ENCODE peak calls at places on chromosome 21, in ten cellular contexts. E, S, P, Z, B, N, O, W, D and F are unnamed samples.

GRCh38 chr21:38343691-38344090 is 86.9 kb downstream of the KCNJ15 start:
- DNase-seq in E (no peak), B (peak; percentile 87), P (peak; percentile 91), D (no peak), Z (no peak), W (peak; percentile 76), N (peak; percentile 24), S (no peak), O (no peak), F (peak; percentile 94)

GRCh38 chr21:32861871-32862270 is 90.3 kb upstream of the PAXBP1 start:
- DNase-seq in O (no peak), W (no peak), P (no peak), E (no peak), N (no peak), S (no peak), D (no peak), B (no peak), Z (no peak), F (no peak)

GRCh38 chr21:34801519-34802132 is 132.8 kb downstream of the CLIC6 start:
- DNase-seq in B (no peak), Z (no peak), D (peak; percentile 55), E (no peak), P (no peak), O (no peak), W (no peak), S (peak; percentile 76), N (no peak), F (peak; percentile 7)

GRCh38 chr21:39430016-39430415 is 15.6 kb downstream of the LCA5L start:
- DNase-seq in P (no peak), O (no peak), D (no peak), N (no peak), S (no peak), E (no peak), Z (no peak), B (no peak), W (no peak), F (no peak)

GRCh38 chr21:36584980-36585940 is 105.3 kb upstream of the CLDN14 start:
- DNase-seq in N (no peak), P (no peak), O (no peak), Z (no peak), W (no peak), S (peak; percentile 33), E (no peak), B (no peak), D (no peak), F (no peak)

GRCh38 chr21:34651642-34652041 is 17.2 kb upstream of the CLIC6 start:
- DNase-seq in S (no peak), W (no peak), E (no peak), D (no peak), P (no peak), B (no peak), N (no peak), Z (no peak), O (no peak), F (no peak)

GRCh38 chr21:41762236-41762635 is 4.6 kb downstream of the RIPK4 start:
- DNase-seq in O (no peak), P (no peak), E (no peak), B (no peak), S (peak; percentile 95), N (no peak), D (no peak), Z (no peak), W (no peak), F (peak; percentile 26)

GRCh38 chr21:20617130-20617529 is 381.1 kb upstream of the NCAM2 start:
- DNase-seq in S (peak; percentile 77), N (no peak), O (no peak), D (no peak), P (peak; percentile 27), B (no peak), E (no peak), W (no peak), Z (no peak), F (no peak)

GRCh38 chr21:39575778-39576177 is 37.0 kb upstream of the B3GALT5 start:
- DNase-seq in W (no peak), D (no peak), N (no peak), O (no peak), P (no peak), E (no peak), S (no peak), Z (no peak), B (no peak), F (no peak)

GRCh38 chr21:36994501-36995189 is 11.9 kb upstream of the RIPPLY3 start:
- DNase-seq in E (no peak), N (no peak), O (no peak), B (no peak), W (no peak), D (no peak), Z (no peak), S (peak; percentile 94), P (no peak), F (peak; percentile 16)

GRCh38 chr21:27582246-27582945 is 615.5 kb upstream of the ADAMTS5 start:
- DNase-seq in B (no peak), O (no peak), W (no peak), P (no peak), S (no peak), E (no peak), N (no peak), D (no peak), Z (no peak), F (no peak)

GRCh38 chr21:31731112-31731801 is 661 bp downstream of the SCAF4 start:
- DNase-seq in P (peak; percentile 40), N (peak; percentile 56), E (peak; percentile 38), S (peak; percentile 62), O (peak; percentile 43), W (peak; percentile 69), Z (no peak), D (peak; percentile 85), B (no peak), F (peak; percentile 44)
- TF ChIP-seq CTCF in P (no peak), N (peak; percentile 9), E (no peak), S (peak; percentile 14), O (peak; percentile 17), W (no peak), Z (no peak), D (no peak), B (no peak), F (no peak)

GRCh38 chr21:45433911-45434644 is 29.1 kb downstream of the COL18A1 start:
- DNase-seq in S (no peak), D (no peak), E (no peak), N (no peak), W (no peak), P (no peak), O (no peak), Z (no peak), B (no peak), F (no peak)

GRCh38 chr21:45436371-45437040 is 31.5 kb downstream of the COL18A1 start:
- DNase-seq in E (no peak), W (no peak), P (no peak), B (no peak), S (no peak), D (no peak), N (no peak), O (no peak), Z (no peak), F (no peak)

GRCh38 chr21:45435405-45435981 is 30.5 kb downstream of the COL18A1 start:
- DNase-seq in D (no peak), S (no peak), P (no peak), E (no peak), B (no peak), W (no peak), N (no peak), Z (no peak), O (no peak), F (no peak)

GRCh38 chr21:45433301-45433700 is 28.3 kb downstream of the COL18A1 start:
- DNase-seq in Z (no peak), S (no peak), P (no peak), W (no peak), N (no peak), E (no peak), D (no peak), B (no peak), O (no peak), F (peak; percentile 84)

GRCh38 chr21:45434645-45435217 is 29.8 kb downstream of the COL18A1 start:
- DNase-seq in N (no peak), B (no peak), E (no peak), W (no peak), S (no peak), Z (no peak), P (no peak), D (no peak), O (no peak), F (no peak)
- H3K27me3 ChIP-seq in N (no peaks in the 10 kb centered on the region), B (no peaks in the 10 kb centered on the region), E (no peaks in the 10 kb centered on the region), W (no peaks in the 10 kb centered on the region), S (no peaks in the 10 kb centered on the region), Z (no peaks in the 10 kb centered on the region), P (no peaks in the 10 kb centered on the region), D (no peaks in the 10 kb centered on the region), O (no peaks in the 10 kb centered on the region), F (no peaks in the 10 kb centered on the region)

DNA sequence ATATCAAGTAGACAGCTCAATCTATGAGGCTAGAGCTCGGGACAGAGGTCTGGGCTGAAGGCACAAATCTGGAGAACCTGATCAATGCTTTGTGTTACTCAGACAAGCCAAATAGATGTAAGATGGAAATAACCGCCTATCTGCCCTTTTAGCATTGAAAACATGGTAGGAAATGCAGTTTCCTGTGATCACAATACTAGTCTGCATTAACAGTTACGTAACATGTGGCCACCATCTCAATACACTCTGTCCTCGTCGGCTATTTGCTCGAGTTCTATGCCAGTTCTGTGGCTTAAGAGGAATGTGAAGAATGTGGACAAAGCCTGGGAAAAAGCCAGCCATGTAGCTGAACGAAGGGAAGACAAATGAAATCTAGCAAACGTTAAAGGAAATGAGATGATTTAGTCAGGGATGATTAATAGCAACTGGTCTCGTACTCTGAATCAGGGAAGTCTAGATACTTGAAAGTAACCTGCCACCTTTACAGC is 73.3 kb downstream of the HSF2BP start:
- DNase-seq in O (peak; percentile 71), E (peak; percentile 49), Z (peak; percentile 48), W (no peak), S (peak; percentile 85), D (no peak), N (no peak), P (peak; percentile 79), B (peak; percentile 91), F (peak; percentile 82)
- H3K27ac ChIP-seq in O (peak overlapping the region; percentile 68), E (peak overlapping the region; percentile 54), Z (peak overlapping the region; percentile 90), W (peak overlapping the region; percentile 71), S (no peak overlapping the region), D (peak overlapping the region; percentile 97), N (peak overlapping the region; percentile 60), P (peak overlapping the region; percentile 63), B (peak overlapping the region; percentile 79), F (peak overlapping the region; percentile 91)

GRCh38 chr21:45542242-45542666 is at the start of gene SLC19A1:
- DNase-seq in S (peak; percentile 66), B (peak; percentile 61), Z (no peak), P (peak; percentile 79), E (peak; percentile 70), N (peak; percentile 77), O (peak; percentile 74), D (peak; percentile 99), W (peak; percentile 85), F (peak; percentile 53)
- TF ChIP-seq CTCF in S (no peak), B (peak; percentile 64), Z (peak; percentile 83), P (no peak), E (peak; percentile 70), N (peak; percentile 41), O (peak; percentile 50), D (peak; percentile 18), W (peak; percentile 30), F (peak; percentile 70)